ENCODE peak calls at places on chromosomes 12 and 14, in six cellular contexts. G is IMR-90, E is aorta, X is cardiac muscle cell, S is upper lobe of left lung, U is breast epithelium. T is an unnamed sample. For H3K4me1, the result is how much of the 10 kb centered on the place peaks cover.

GRCh38 chr12:64633940-64634337 is 23.6 kb downstream of the RASSF3 start:
- DNase-seq in U (no peak), G (peak), X (no peak), E (peak), S (no peak), T (no peak)

GRCh38 chr14:89855961-89856360 is 98.6 kb downstream of the EFCAB11 start:
- DNase-seq in U (no peak), G (peak), X (no peak), S (no peak), E (no peak), T (no peak)

GRCh38 chr12:122200541-122201175 is 2.9 kb upstream of the B3GNT4 start:
- DNase-seq in S (peak), X (peak), U (no peak), G (no peak), E (no peak), T (no peak)

GRCh38 chr12:109098142-109098652 is 800 bp downstream of the UNG start:
- DNase-seq in U (no peak), X (peak), G (peak), S (peak), E (peak), T (no peak)

GRCh38 chr12:113097716-113098427 is 37.7 kb downstream of the RASAL1 start:
- DNase-seq in G (no peak), S (no peak), U (peak), E (peak), X (peak), T (no peak)

GRCh38 chr14:36773136-36773540 is 111.5 kb downstream of the PAX9 start:
- DNase-seq in U (no peak), E (no peak), G (peak), S (no peak), X (no peak), T (no peak)

GRCh38 chr12:52945389-52946232 is 3.3 kb upstream of the KRT18 start:
- DNase-seq in U (no peak), G (peak), E (no peak), S (no peak), X (peak), T (no peak)

GRCh38 chr14:70886421-70887206 is 20.6 kb upstream of the PCNX1 start:
- DNase-seq in X (peak), U (no peak), E (no peak), S (no peak), G (no peak), T (no peak)

GRCh38 chr12:122096591-122097149 is 18.1 kb downstream of the MLXIP start:
- DNase-seq in S (no peak), E (no peak), U (no peak), X (no peak), G (peak), T (no peak)

GRCh38 chr14:85702937-85703336 is 173.0 kb downstream of the FLRT2 start:
- DNase-seq in E (no peak), S (no peak), X (no peak), U (no peak), G (peak), T (no peak)

GRCh38 chr14:104877806-104878550 is 12.9 kb downstream of the CEP170B start:
- DNase-seq in S (peak), X (no peak), G (no peak), U (no peak), E (peak), T (no peak)

GRCh38 chr12:122028601-122029560 is 7.2 kb downstream of the BCL7A start:
- DNase-seq in X (no peak), G (no peak), E (no peak), U (peak), S (no peak), T (no peak)

GRCh38 chr12:92146497-92146828 is 817 bp upstream of the BTG1 start:
- DNase-seq in X (no peak), E (no peak), U (no peak), S (no peak), G (peak), T (no peak)

GRCh38 chr14:78086342-78086741 is 83.8 kb upstream of the NRXN3 start:
- DNase-seq in X (no peak), S (no peak), U (no peak), G (no peak), E (no peak), T (no peak)

GRCh38 chr14:105193916-105194782 is 13.0 kb upstream of the NUDT14 start:
- DNase-seq in S (peak), X (no peak), G (peak), E (no peak), U (no peak), T (peak)

GRCh38 chr12:74922117-74922516 is 287.5 kb downstream of the KCNC2 start:
- DNase-seq in E (no peak), U (no peak), G (no peak), X (no peak), S (no peak), T (no peak)

GRCh38 chr12:112971248-112971647 is 7.1 kb upstream of the OAS2 start:
- DNase-seq in G (peak), S (no peak), E (no peak), X (no peak), U (no peak), T (no peak)

GRCh38 chr12:23458640-23459039 is 490.8 kb downstream of the SOX5 start:
- DNase-seq in U (no peak), X (no peak), E (no peak), G (no peak), S (no peak), T (no peak)

GRCh38 chr14:50821471-50822464 is 9.2 kb downstream of the NIN start:
- DNase-seq in X (no peak), S (peak), E (peak), G (no peak), U (no peak), T (peak)

GRCh38 chr14:29321646-29322045 is 555.1 kb downstream of the FOXG1 start:
- DNase-seq in S (no peak), U (no peak), E (no peak), X (no peak), G (peak), T (no peak)

GRCh38 chr14:83419420-83419819 is 1885.8 kb upstream of the SEL1L start:
- DNase-seq in U (no peak), G (no peak), E (no peak), X (no peak), S (no peak), T (no peak)

GRCh38 chr14:94536836-94537235 is 24.4 kb upstream of the SERPINA4 start:
- DNase-seq in S (no peak), U (no peak), E (no peak), X (no peak), G (no peak), T (no peak)

GRCh38 chr14:32661216-32661615 is 277.5 kb upstream of the NPAS3 start:
- DNase-seq in E (no peak), G (no peak), S (no peak), X (no peak), U (no peak), T (no peak)

GRCh38 chr12:54384591-54385041 is at the start of gene ZNF385A:
- DNase-seq in S (no peak), G (no peak), U (no peak), E (peak), X (no peak), T (no peak)

GRCh38 chr12:115351513-115352077 is 667.6 kb upstream of the TBX3 start:
- DNase-seq in S (no peak), U (no peak), G (peak), X (no peak), E (no peak), T (no peak)

GRCh38 chr12:14893471-14894250 is 8.0 kb upstream of the MGP start:
- DNase-seq in U (no peak), G (peak), X (no peak), E (no peak), S (no peak), T (no peak)

GRCh38 chr12:28987538-28988383 is 161.3 kb upstream of the FAR2 start:
- DNase-seq in U (no peak), X (no peak), G (no peak), S (no peak), E (no peak), T (no peak)

GRCh38 chr14:60736494-60736893 is 1.9 kb downstream of the MNAT1 start:
- DNase-seq in E (no peak), S (no peak), X (peak), G (peak), U (no peak), T (no peak)

GRCh38 chr14:38255408-38255672 is 553 bp downstream of the CLEC14A start:
- DNase-seq in X (no peak), G (no peak), U (no peak), S (peak), E (peak), T (no peak)

GRCh38 chr12:51028126-51028810 is 2.1 kb upstream of the SLC11A2 start:
- DNase-seq in E (no peak), X (peak), S (no peak), U (peak), G (peak), T (peak)

GRCh38 chr12:28145211-28145610 is 45.0 kb upstream of the CCDC91 start:
- DNase-seq in G (no peak), U (no peak), X (no peak), S (no peak), E (no peak), T (no peak)

GRCh38 chr12:2692156-2692555 is 102.6 kb upstream of the FKBP4 start:
- DNase-seq in S (no peak), X (no peak), E (no peak), G (no peak), U (no peak), T (no peak)
- H3K4me3 ChIP-seq in S (no peak), X (no peak), E (no peak), G (no peak), U (peak), T (peak)

GRCh38 chr12:12811343-12811742 is 1.8 kb upstream of the DDX47 start:
- DNase-seq in G (no peak), X (no peak), U (no peak), E (no peak), S (no peak), T (no peak)

GRCh38 chr12:12813120-12814101 is at the start of gene DDX47:
- DNase-seq in X (peak), S (peak), E (peak), G (peak), U (peak), T (peak)

GRCh38 chr12:12812163-12812562 is 983 bp upstream of the DDX47 start:
- DNase-seq in S (no peak), U (no peak), E (no peak), X (no peak), G (no peak), T (no peak)

GRCh38 chr12:12810507-12811143 is 2.5 kb upstream of the DDX47 start:
- DNase-seq in S (no peak), X (no peak), E (no peak), G (no peak), U (no peak), T (no peak)

GRCh38 chr12:12812605-12813119 is 484 bp upstream of the DDX47 start:
- DNase-seq in E (no peak), S (no peak), X (no peak), G (no peak), U (no peak), T (no peak)
- H3K4me1 ChIP-seq in E (under half), S (half or more), X (under half), G (under half), U (under half), T (under half)

DNA sequence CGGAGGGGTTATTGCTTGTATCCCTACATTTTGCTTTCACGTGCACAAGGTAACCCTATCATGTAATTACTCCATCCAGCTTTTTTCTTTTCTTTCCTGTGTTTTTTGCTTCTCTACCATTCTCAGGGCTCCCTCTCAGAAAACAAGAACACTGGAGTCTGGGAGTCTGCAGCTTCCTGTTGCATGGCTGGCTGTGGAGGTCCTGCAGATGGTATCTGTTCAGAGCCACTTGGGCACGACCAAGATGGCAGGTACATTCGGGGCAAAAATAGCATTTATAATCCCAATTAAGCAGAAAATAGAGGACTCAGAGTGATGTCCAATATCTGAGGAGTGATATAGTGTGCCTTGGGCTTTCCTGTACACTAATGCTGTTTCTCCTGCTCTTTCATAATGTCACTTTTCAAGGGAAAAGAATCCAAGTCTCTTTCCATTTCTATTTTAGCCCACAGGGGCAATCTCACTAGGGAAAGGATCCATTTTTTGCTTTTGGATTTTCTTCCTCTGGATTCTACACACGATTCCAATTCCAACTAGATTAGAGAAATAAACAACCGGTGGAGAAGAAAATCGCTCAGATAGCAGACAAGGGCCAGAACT is 3.2 kb upstream of the NUMB start:
- DNase-seq in E (no peak), S (no peak), X (no peak), U (no peak), G (no peak), T (no peak)
- H3K4me3 ChIP-seq in E (no peak), S (no peak), X (no peak), U (peak), G (peak), T (no peak)

GRCh38 chr14:22813145-22813544 is 2.1 kb downstream of the SLC7A7 start:
- DNase-seq in X (no peak), U (no peak), E (no peak), S (no peak), G (no peak), T (no peak)
- H3K4me1 ChIP-seq in X (under half), U (under half), E (under half), S (under half), G (under half), T (under half)

GRCh38 chr12:128365831-128366231 is 98.9 kb downstream of the TMEM132C start:
- DNase-seq in G (no peak), E (no peak), X (peak), U (no peak), S (peak), T (no peak)
- H3K4me3 ChIP-seq in G (no peak), E (no peak), X (peak), U (peak), S (no peak), T (no peak)

DNA sequence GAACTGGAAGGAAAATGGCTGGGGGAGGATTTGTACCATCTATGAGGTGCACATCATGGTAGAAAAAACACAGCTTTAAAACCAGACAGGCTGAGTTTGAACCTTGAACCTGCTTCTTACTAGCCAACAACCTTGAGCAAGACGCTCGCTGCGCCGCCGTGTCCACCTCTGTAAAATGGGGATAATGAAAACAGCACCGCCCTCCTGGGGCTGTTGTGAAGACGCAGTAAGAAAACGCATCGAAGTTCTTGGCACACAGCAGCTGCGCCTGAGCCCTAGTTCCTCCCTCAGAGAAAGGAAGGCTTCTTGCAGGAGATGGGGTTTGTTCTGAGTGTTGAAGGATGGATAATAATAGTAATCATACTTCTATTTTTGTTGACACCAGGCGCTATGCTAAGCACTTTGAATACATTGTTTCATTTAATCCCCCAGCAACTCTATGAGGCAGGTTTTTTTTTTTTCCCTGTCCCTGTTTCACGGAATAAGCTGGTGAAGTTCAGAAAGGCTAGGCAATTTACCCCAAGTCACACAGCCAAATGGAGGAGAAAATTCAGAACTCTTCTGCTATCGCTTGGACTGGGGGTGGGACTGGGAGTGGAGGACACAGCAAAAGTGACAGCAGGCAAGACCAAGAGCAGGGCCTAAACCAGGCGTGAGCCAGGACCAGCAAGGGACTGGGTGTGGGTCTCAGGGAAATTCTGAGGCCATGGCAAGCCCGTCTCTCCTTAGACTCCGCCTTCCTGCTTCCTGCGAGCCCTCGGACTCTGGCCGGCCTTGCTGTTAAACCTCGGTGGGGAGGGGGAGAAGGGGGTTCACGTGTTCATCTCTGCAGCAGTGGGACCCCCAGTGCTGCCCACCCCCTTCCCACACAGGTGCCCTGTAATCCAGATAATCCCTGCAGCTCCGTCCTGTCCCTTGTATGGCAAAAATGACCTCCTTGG is 97.5 kb downstream of the LRRC74A start:
- DNase-seq in X (no peak), S (no peak), U (no peak), G (no peak), E (no peak), T (no peak)
- H3K4me1 ChIP-seq in X (under half), S (under half), U (under half), G (under half), E (under half), T (half or more)

GRCh38 chr12:47829584-47829983 is 9.9 kb upstream of the HDAC7 start:
- DNase-seq in U (no peak), S (no peak), G (no peak), X (no peak), E (peak), T (no peak)
- H3K4me3 ChIP-seq in U (no peak), S (no peak), G (no peak), X (no peak), E (no peak), T (peak)

GRCh38 chr14:92735344-92735743 is 13.1 kb downstream of the LGMN start:
- DNase-seq in E (no peak), S (no peak), G (no peak), X (no peak), U (no peak), T (no peak)

GRCh38 chr14:92737619-92738188 is 10.7 kb downstream of the LGMN start:
- DNase-seq in S (no peak), X (no peak), G (no peak), U (no peak), E (no peak), T (no peak)

GRCh38 chr14:92744198-92744597 is 4.2 kb downstream of the LGMN start:
- DNase-seq in G (no peak), S (no peak), U (no peak), X (no peak), E (no peak), T (no peak)

GRCh38 chr14:92737206-92737605 is 11.2 kb downstream of the LGMN start:
- DNase-seq in S (no peak), G (no peak), E (no peak), U (no peak), X (peak), T (no peak)

GRCh38 chr14:92740440-92740839 is 8.0 kb downstream of the LGMN start:
- DNase-seq in G (no peak), U (no peak), S (no peak), X (peak), E (no peak), T (no peak)
- H3K4me1 ChIP-seq in G (under half), U (under half), S (under half), X (under half), E (under half), T (under half)

DNA sequence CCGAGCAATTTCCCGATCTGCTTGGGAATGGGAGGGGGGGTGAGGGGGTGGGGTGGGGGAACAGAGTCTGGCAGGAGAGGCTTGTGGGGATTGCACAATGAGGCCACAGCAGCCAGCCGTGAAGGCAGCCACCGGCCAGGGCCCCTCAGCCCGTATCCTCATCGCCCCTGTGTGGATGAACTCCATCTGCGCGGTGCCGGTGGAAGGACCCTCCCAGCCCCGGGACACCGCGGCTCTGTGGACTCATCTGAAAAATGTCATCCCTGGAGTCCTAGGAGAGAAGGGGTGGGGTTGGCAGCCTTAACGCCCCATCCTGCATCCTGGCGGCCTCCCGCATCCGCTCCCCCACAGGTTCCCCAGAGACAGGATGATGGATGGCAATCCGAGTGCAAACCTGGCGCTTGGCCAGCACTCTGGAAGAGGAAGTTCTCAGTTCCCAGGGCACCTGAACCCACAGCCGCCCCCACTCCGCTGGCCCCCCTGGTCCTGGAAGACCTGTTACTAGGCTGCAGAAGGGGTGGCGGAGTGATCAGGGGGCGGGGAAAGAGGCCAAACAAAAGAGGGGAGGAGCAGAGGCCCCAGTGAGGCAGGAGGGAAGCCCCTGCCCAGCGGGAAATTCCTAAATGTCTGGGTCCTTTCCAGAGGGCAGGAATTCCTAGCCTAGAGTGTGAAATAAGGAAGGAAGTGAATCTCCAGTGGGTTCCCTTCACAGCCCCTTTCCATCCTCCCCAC is 1.2 kb upstream of the TNFAIP2 start:
- DNase-seq in E (peak), G (peak), X (peak), U (peak), S (peak), T (no peak)
- H3K4me3 ChIP-seq in E (no peak), G (no peak), X (no peak), U (peak), S (no peak), T (no peak)

DNA sequence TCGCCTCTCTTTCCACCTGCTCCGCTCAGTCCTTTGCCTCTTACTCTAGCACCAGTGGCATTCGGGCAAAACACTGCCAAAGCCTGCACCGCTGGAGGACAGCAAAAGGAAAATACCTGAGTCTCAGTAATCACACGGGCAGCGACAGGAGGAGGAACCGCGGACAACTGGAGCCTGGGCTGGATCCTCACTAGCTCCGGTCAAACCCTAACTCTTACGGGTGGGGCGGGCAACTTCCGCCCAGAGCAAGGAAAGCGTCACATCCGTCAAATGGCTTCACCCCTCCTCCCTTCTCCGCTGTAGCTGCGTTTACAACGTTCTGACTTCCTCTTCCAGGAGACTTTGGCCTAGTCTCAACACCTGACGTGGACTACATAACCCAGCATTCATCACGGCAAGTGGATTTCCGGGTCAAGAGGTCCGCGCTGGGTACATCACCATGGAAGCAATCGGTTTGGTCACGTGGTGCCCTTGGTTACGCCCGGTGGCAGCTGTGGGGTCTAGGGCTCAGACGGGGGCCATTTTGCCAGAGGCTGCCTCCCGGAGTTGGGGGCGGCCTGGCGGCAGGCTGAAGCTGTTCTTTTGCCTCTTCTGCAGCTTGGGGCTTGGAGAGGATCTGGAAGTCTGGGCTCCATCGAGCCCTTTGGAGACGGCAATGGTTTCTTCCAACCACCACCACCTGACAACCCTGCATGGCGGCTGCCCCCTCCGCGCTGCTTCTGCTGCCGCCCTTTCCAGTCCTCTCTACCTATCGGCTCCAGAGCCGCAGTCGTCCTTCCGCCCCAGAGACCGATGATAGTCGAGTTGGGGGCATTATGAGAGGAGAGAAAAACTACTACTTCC is at the start of the genes KLHL28 and TOGARAM1:
- DNase-seq in X (peak), U (peak), G (peak), E (peak), S (peak), T (peak)
- H3K4me1 ChIP-seq in X (under half), U (under half), G (under half), E (under half), S (half or more), T (half or more)

T was measured in CD4-positive, CD25-positive, alpha-beta regulatory T cell.